ENCODE peak calls at places on chromosomes 1 and 21, in five cellular contexts. R is HTR-8/SVneo, N is tibial nerve, X is HS-5, K is endodermal cell. V is an unnamed sample.

GRCh38 chr21:37763298-37763697 is 153.0 kb downstream of the KCNJ6 start:
- DNase-seq in K (no peak), X (no peak), R (no peak), N (no peak), V (no peak)

GRCh38 chr1:77948841-77949424 is 29.9 kb downstream of the FUBP1 start:
- DNase-seq in R (no peak), K (no peak), X (no peak), N (no peak), V (no peak)

GRCh38 chr21:31604591-31605190 is 54.8 kb upstream of the SOD1 start:
- DNase-seq in K (peak; percentile 84), N (peak; percentile 25), X (peak; percentile 42), R (peak; percentile 73), V (peak; percentile 27)

GRCh38 chr1:154434346-154435075 is 29.4 kb downstream of the IL6R start:
- DNase-seq in R (no peak), N (peak; percentile 75), K (no peak), X (no peak), V (no peak)

GRCh38 chr1:94962745-94963265 is 35.9 kb upstream of the CNN3 start:
- DNase-seq in K (no peak), R (no peak), N (no peak), X (no peak), V (no peak)

GRCh38 chr1:68174173-68175113 is 57.9 kb downstream of the WLS start:
- DNase-seq in K (no peak), N (peak; percentile 36), R (peak; percentile 73), X (peak; percentile 82), V (peak; percentile 87)

GRCh38 chr1:14576155-14576554 is 22.3 kb upstream of the KAZN start:
- DNase-seq in N (no peak), X (no peak), R (no peak), K (peak; percentile 3), V (no peak)

GRCh38 chr1:233714631-233715217 is 100.8 kb downstream of the KCNK1 start:
- DNase-seq in K (no peak), N (no peak), X (no peak), R (no peak), V (no peak)

GRCh38 chr1:175158133-175158532 is 34.4 kb downstream of the KIAA0040 start:
- DNase-seq in K (no peak), R (no peak), N (no peak), X (no peak), V (no peak)

GRCh38 chr1:12549460-12550349 is 68.3 kb downstream of the DHRS3 start:
- DNase-seq in X (peak; percentile 81), R (peak; percentile 83), N (peak; percentile 86), K (no peak), V (peak; percentile 57)

GRCh38 chr1:206631085-206631509 is 4.2 kb upstream of the DYRK3 start:
- DNase-seq in R (peak; percentile 75), X (no peak), K (peak; percentile 91), N (no peak), V (peak; percentile 67)

GRCh38 chr1:3500265-3500835 is 45.9 kb downstream of the ARHGEF16 start:
- DNase-seq in N (no peak), R (no peak), K (no peak), X (no peak), V (no peak)

GRCh38 chr1:116987256-116987555 is 14.4 kb upstream of the CD101 start:
- DNase-seq in X (no peak), R (no peak), K (no peak), N (no peak), V (no peak)

GRCh38 chr1:193140254-193140653 is 18.4 kb downstream of the CDC73 start:
- DNase-seq in K (no peak), N (no peak), X (no peak), R (no peak), V (no peak)

GRCh38 chr1:71986181-71986580 is 296.2 kb downstream of the NEGR1 start:
- DNase-seq in N (no peak), K (no peak), R (no peak), X (no peak), V (no peak)

GRCh38 chr1:16175610-16176553 is 20.0 kb upstream of the EPHA2 start:
- DNase-seq in K (peak; percentile 59), R (no peak), N (peak; percentile 86), X (peak; percentile 66), V (peak; percentile 67)

GRCh38 chr1:17545354-17545753 is 5.9 kb downstream of the ARHGEF10L start:
- DNase-seq in X (peak; percentile 55), R (peak; percentile 31), N (no peak), K (no peak), V (no peak)

GRCh38 chr1:244815600-244816099 is 19.8 kb upstream of the COX20 start:
- DNase-seq in K (peak; percentile 85), N (no peak), X (no peak), R (no peak), V (no peak)

GRCh38 chr1:201756411-201756810 is 72.5 kb upstream of the IPO9 start:
- DNase-seq in X (peak; percentile 64), R (no peak), K (no peak), N (no peak), V (no peak)

GRCh38 chr1:110281363-110282290 is 57.5 kb upstream of the RBM15 start:
- DNase-seq in N (no peak), X (no peak), R (no peak), K (no peak), V (no peak)

GRCh38 chr1:41158147-41158875 is 83.8 kb downstream of the SCMH1 start:
- DNase-seq in N (no peak), R (no peak), K (no peak), X (no peak), V (no peak)

GRCh38 chr1:187033721-187034120 is 205.0 kb downstream of the PLA2G4A start:
- DNase-seq in K (no peak), X (no peak), N (no peak), R (no peak), V (no peak)

GRCh38 chr1:180851995-180852887 is 60.5 kb upstream of the KIAA1614 start:
- DNase-seq in K (no peak), X (no peak), N (no peak), R (no peak), V (no peak)

GRCh38 chr1:1889847-1890505 is 911 bp downstream of the GNB1 start:
- DNase-seq in X (no peak), R (no peak), N (no peak), K (peak; percentile 64), V (no peak)

GRCh38 chr1:151570819-151571218 is 30.7 kb downstream of the TUFT1 start:
- DNase-seq in N (no peak), R (no peak), K (no peak), X (no peak), V (no peak)